ENCODE peak calls at places on chromosomes 16 and 17, in nine cellular contexts. E is OCI-LY7, A is MM.1S, P is hepatocyte, L is PC-3, F is GM23338, D is SK-N-SH, J is HCT116, S is GM23248. C is an unnamed sample.
A peak's percentile ranks its signal among the peaks of the same experiment; 100 is the strongest.

GRCh38 chr16:68737046-68737729 is at the start of gene CDH1:
- DNase-seq in E (no peak), A (no peak), P (peak; percentile 94), L (peak; percentile 86), F (peak; percentile 98), D (peak; percentile 73), J (peak; percentile 73), S (no peak), C (peak; percentile 70)

GRCh38 chr17:2782030-2782429 is 14.2 kb upstream of the RAP1GAP2 start:
- DNase-seq in E (no peak), A (no peak), P (no peak), L (peak; percentile 16), F (no peak), D (no peak), J (no peak), S (peak; percentile 38), C (no peak)

GRCh38 chr16:11493531-11493929 is 93.2 kb downstream of the LITAF start:
- DNase-seq in E (peak; percentile 37), A (no peak), P (no peak), L (no peak), F (no peak), D (peak; percentile 48), J (no peak), S (no peak), C (no peak)

GRCh38 chr16:29913514-29913913 is 12.5 kb downstream of the KCTD13 start:
- DNase-seq in E (no peak), A (no peak), P (no peak), L (no peak), F (no peak), D (no peak), J (no peak), S (no peak), C (no peak)

GRCh38 chr16:67888311-67888710 is 3.6 kb downstream of the NRN1L start:
- DNase-seq in E (no peak), A (no peak), P (no peak), L (no peak), F (no peak), D (no peak), J (no peak), S (no peak), C (peak; percentile 76)

GRCh38 chr16:47492036-47492427 is 30.9 kb downstream of the PHKB start:
- DNase-seq in E (peak; percentile 24), A (no peak), P (no peak), L (no peak), F (no peak), D (no peak), J (no peak), S (no peak), C (no peak)

GRCh38 chr17:61511480-61512182 is 59.4 kb downstream of the TBX4 start:
- DNase-seq in E (no peak), A (no peak), P (no peak), L (no peak), F (no peak), D (no peak), J (no peak), S (peak; percentile 3), C (no peak)

GRCh38 chr17:37309051-37309450 is 66.7 kb upstream of the C17orf78 start:
- DNase-seq in E (no peak), A (no peak), P (no peak), L (no peak), F (no peak), D (no peak), J (no peak), S (no peak), C (no peak)

GRCh38 chr17:66347661-66348604 is 45.5 kb downstream of the PRKCA start:
- DNase-seq in E (no peak), A (no peak), P (peak; percentile 35), L (peak; percentile 83), F (no peak), D (no peak), J (no peak), S (peak; percentile 73), C (no peak)

GRCh38 chr17:31752570-31752969 is 106.5 kb downstream of the COPRS start:
- DNase-seq in E (no peak), A (no peak), P (no peak), L (no peak), F (no peak), D (no peak), J (no peak), S (no peak), C (no peak)

GRCh38 chr17:31750578-31750977 is 108.5 kb downstream of the COPRS start:
- DNase-seq in E (no peak), A (no peak), P (no peak), L (no peak), F (no peak), D (no peak), J (no peak), S (no peak), C (no peak)

GRCh38 chr17:31753011-31753410 is 106.0 kb downstream of the COPRS start:
- DNase-seq in E (no peak), A (no peak), P (peak; percentile 63), L (peak; percentile 3), F (no peak), D (no peak), J (no peak), S (no peak), C (no peak)

GRCh38 chr17:31758646-31759045 is 100.4 kb downstream of the COPRS start:
- DNase-seq in E (no peak), A (no peak), P (no peak), L (no peak), F (no peak), D (no peak), J (no peak), S (peak; percentile 64), C (no peak)

DNA sequence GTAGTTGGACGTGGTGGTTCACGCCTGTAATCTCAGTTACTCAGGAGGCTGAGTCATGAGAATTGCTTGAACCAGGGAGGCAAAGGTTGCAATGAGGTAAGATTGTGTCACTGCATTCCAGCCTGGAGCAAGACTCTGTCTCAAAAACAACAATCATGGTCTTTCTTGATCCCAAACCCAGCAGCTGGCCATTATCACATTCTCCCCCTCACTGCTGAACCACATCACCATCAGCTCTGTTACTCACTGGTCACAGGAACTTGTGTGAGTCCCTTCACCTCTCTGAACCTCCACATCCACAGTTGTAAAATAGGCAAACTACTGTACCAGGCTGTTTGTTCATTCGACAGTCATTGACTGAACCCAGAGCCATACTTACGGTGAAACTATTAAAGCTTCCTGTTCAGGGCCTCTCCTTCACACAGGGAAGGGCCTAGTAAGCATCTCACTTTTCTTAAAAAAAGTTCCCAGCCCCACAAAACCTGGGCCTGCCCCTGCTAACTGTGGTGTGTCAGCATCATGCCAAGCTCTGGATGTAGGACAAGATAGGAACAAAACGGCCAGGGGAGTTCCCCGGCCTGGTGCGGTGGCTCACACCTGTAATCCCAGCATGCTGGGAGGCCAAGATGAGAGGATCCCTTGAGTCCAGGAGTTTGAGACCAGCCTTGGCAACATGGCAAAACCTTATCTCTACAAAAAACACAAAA is 104.7 kb downstream of the COPRS start:
- DNase-seq in E (no peak), A (no peak), P (peak; percentile 28), L (peak; percentile 50), F (no peak), D (no peak), J (peak; percentile 16), S (peak; percentile 79), C (no peak)
- TF ChIP-seq EZH2phosphoT487 in E (no peak), A (no peak), P (no peak), L (no peak), F (no peak), D (no peak), J (no peak), S (no peak), C (no peak)

GRCh38 chr17:44001461-44001920 is 2.9 kb upstream of the NAGS start:
- DNase-seq in E (no peak), A (no peak), P (peak; percentile 35), L (no peak), F (no peak), D (no peak), J (no peak), S (peak; percentile 11), C (no peak)
- TF ChIP-seq EZH2phosphoT487 in E (no peak), A (no peak), P (no peak), L (no peak), F (no peak), D (no peak), J (no peak), S (no peak), C (no peak)

GRCh38 chr16:88585269-88585668 is 15.1 kb downstream of the ZC3H18 start:
- DNase-seq in E (no peak), A (no peak), P (no peak), L (no peak), F (no peak), D (no peak), J (no peak), S (no peak), C (no peak)

GRCh38 chr16:88589441-88589840 is 19.2 kb downstream of the ZC3H18 start:
- DNase-seq in E (no peak), A (no peak), P (no peak), L (no peak), F (no peak), D (no peak), J (no peak), S (no peak), C (no peak)

GRCh38 chr16:88588754-88589153 is 18.6 kb downstream of the ZC3H18 start:
- DNase-seq in E (no peak), A (no peak), P (no peak), L (no peak), F (no peak), D (no peak), J (no peak), S (no peak), C (no peak)

GRCh38 chr16:88591577-88592021 is 21.4 kb downstream of the ZC3H18 start:
- DNase-seq in E (no peak), A (peak; percentile 7), P (no peak), L (no peak), F (no peak), D (no peak), J (no peak), S (peak; percentile 78), C (no peak)

GRCh38 chr16:88588148-88588547 is 17.9 kb downstream of the ZC3H18 start:
- DNase-seq in E (no peak), A (no peak), P (no peak), L (no peak), F (no peak), D (no peak), J (no peak), S (no peak), C (no peak)
- TF ChIP-seq EZH2phosphoT487 in E (no peak), A (no peak), P (no peak), L (no peak), F (no peak), D (no peak), J (no peak), S (no peak), C (no peak)

DNA sequence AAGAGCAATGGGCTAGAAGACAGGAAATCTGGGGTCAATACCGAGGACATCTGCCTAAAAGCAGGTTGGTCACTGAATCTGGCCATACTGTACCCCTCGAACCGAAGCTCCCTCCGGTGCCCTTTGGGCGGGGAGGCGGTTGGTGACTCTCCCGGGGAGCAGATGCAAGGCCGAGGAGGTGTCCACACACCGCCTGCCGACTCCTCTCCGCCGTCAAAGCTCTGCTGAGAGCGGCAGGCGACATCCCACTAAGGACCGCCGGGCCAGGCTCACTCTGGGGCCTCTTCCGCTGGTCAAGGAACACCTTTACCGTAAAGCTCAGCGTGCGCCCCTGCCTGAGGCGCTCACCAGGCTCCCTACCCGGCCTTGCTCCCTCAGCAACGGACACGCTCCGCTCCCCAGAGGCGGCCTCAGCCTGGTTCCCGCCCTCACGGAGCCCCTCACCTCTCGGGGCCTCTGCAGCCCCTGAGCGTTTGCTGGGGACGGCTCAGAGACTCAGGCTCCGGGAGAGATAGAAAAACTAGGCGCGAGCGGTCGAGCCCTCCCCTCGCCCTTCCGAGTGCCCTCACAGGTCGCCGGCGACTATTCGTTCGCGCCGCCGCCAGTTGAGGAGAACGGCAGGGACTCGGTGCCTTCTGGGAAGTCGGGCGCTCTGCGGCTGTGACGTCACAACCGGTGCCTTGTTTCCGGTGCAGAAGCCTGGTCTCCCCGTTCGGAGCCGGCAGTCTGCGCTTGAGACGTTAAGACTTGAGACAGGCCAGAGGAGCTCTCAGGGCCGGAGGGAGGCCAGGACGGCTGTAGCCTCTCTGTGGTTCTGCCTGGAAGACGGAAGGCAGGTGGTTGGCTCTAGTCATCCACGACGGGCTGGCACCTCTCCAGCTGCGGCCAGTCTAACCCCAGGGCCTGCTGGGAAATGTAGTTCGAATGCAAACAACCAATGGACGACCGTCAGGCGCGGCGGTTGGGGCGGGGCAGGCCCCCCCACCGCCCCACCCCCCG is at the start of gene ZNF200:
- DNase-seq in E (peak; percentile 96), A (peak; percentile 96), P (peak; percentile 97), L (peak; percentile 90), F (peak; percentile 98), D (peak; percentile 95), J (peak; percentile 94), S (peak; percentile 98), C (peak; percentile 98)
- TF ChIP-seq EZH2phosphoT487 in E (no peak), A (no peak), P (no peak), L (no peak), F (no peak), D (no peak), J (no peak), S (no peak), C (no peak)